ENCODE peak calls at places on chromosomes 6 and 20, in six cellular contexts. C, L, W, U, E and Y are unnamed samples.

GRCh38 chr6:37877373-37878149 is 58.0 kb downstream of the ZFAND3 start:
- DNase-seq in C (no peak), L (no peak), W (no peak), U (no peak), E (no peak), Y (no peak)

GRCh38 chr20:37640600-37641561 is 52.9 kb upstream of the CTNNBL1 start:
- DNase-seq in C (no peak), L (no peak), W (no peak), U (no peak), E (no peak), Y (no peak)

GRCh38 chr20:35511814-35512420 is 17.5 kb downstream of the C20orf173 start:
- DNase-seq in C (no peak), L (peak), W (peak), U (no peak), E (no peak), Y (peak)

GRCh38 chr6:108677357-108677756 is 116.6 kb downstream of the FOXO3 start:
- DNase-seq in C (no peak), L (no peak), W (no peak), U (no peak), E (no peak), Y (no peak)

GRCh38 chr6:117976030-117976651 is 69.1 kb downstream of the SLC35F1 start:
- DNase-seq in C (no peak), L (peak), W (peak), U (no peak), E (peak), Y (peak)

GRCh38 chr6:106119526-106119925 is 33.4 kb downstream of the PRDM1 start:
- DNase-seq in C (no peak), L (no peak), W (peak), U (no peak), E (no peak), Y (peak)

GRCh38 chr6:11770546-11771466 is 7.8 kb downstream of the ADTRP start:
- DNase-seq in C (no peak), L (peak), W (no peak), U (no peak), E (peak), Y (peak)

GRCh38 chr6:90369024-90369519 is 72.4 kb upstream of the BACH2 start:
- DNase-seq in C (no peak), L (peak), W (peak), U (peak), E (peak), Y (peak)

GRCh38 chr6:9292975-9293374 is 857.6 kb upstream of the SLC35B3 start:
- DNase-seq in C (no peak), L (peak), W (no peak), U (no peak), E (no peak), Y (no peak)

GRCh38 chr6:169869301-169869700 is 117.9 kb downstream of the ERMARD start:
- DNase-seq in C (no peak), L (peak), W (no peak), U (no peak), E (no peak), Y (no peak)

GRCh38 chr20:2814587-2815051 is at the start of gene C20orf141:
- DNase-seq in C (no peak), L (peak), W (peak), U (no peak), E (no peak), Y (peak)

GRCh38 chr6:74549746-74550145 is 656.1 kb downstream of the COL12A1 start:
- DNase-seq in C (no peak), L (peak), W (no peak), U (no peak), E (no peak), Y (no peak)

GRCh38 chr6:147506704-147507114 is 1.8 kb upstream of the SAMD5 start:
- DNase-seq in C (no peak), L (peak), W (peak), U (no peak), E (peak), Y (peak)

GRCh38 chr6:70846207-70846835 is 110.5 kb downstream of the B3GAT2 start:
- DNase-seq in C (no peak), L (no peak), W (no peak), U (no peak), E (no peak), Y (no peak)

GRCh38 chr6:138570716-138571020 is 71.4 kb upstream of the NHSL1 start:
- DNase-seq in C (no peak), L (no peak), W (no peak), U (no peak), E (no peak), Y (no peak)

GRCh38 chr6:16316741-16317251 is 78.4 kb downstream of the GMPR start:
- DNase-seq in C (peak), L (peak), W (peak), U (no peak), E (no peak), Y (peak)

GRCh38 chr6:35396991-35397390 is 54.6 kb downstream of the PPARD start:
- DNase-seq in C (no peak), L (no peak), W (no peak), U (no peak), E (no peak), Y (peak)

GRCh38 chr20:37796121-37796520 is 102.3 kb downstream of the CTNNBL1 start:
- DNase-seq in C (no peak), L (no peak), W (no peak), U (no peak), E (no peak), Y (no peak)

GRCh38 chr6:158707826-158708225 is 58.0 kb downstream of the SYTL3 start:
- DNase-seq in C (no peak), L (peak), W (no peak), U (no peak), E (peak), Y (peak)

GRCh38 chr20:47318027-47318595 is 38.4 kb downstream of the ZMYND8 start:
- DNase-seq in C (no peak), L (peak), W (peak), U (no peak), E (no peak), Y (peak)

GRCh38 chr20:38805958-38806854 is 709 bp downstream of the PPP1R16B start:
- DNase-seq in C (peak), L (peak), W (no peak), U (peak), E (no peak), Y (no peak)

GRCh38 chr20:44069203-44069931 is 117.6 kb downstream of the JPH2 start:
- DNase-seq in C (peak), L (no peak), W (no peak), U (peak), E (no peak), Y (no peak)

GRCh38 chr6:95279641-95280040 is 297.7 kb upstream of the MANEA start:
- DNase-seq in C (no peak), L (no peak), W (no peak), U (no peak), E (no peak), Y (no peak)

GRCh38 chr20:5113615-5113986 is 6.2 kb downstream of the PCNA start:
- DNase-seq in C (no peak), L (no peak), W (peak), U (no peak), E (no peak), Y (no peak)

GRCh38 chr6:19731286-19731685 is 105.9 kb upstream of the ID4 start:
- DNase-seq in C (no peak), L (no peak), W (peak), U (no peak), E (no peak), Y (peak)

GRCh38 chr6:34339971-34340370 is 52.5 kb downstream of the NUDT3 start:
- DNase-seq in C (no peak), L (no peak), W (no peak), U (no peak), E (no peak), Y (no peak)

GRCh38 chr6:48615041-48615440 is 504.0 kb upstream of the PTCHD4 start:
- DNase-seq in C (no peak), L (no peak), W (no peak), U (no peak), E (no peak), Y (peak)

GRCh38 chr20:5171074-5171789 is 44.4 kb downstream of the CDS2 start:
- DNase-seq in C (no peak), L (peak), W (no peak), U (no peak), E (no peak), Y (no peak)

GRCh38 chr20:48164034-48164433 is 378.8 kb upstream of the SULF2 start:
- DNase-seq in C (no peak), L (no peak), W (no peak), U (no peak), E (no peak), Y (no peak)